ENCODE peak calls at places on chromosomes 13 and 19, in four cellular contexts. One of them, this sample, is unnamed.

GRCh38 chr13:73401769-73402168 is 343.0 kb downstream of the KLF5 start:
- DNase-seq in IMR-90: no peak
- DNase-seq in neuronal stem cell: no peak
- DNase-seq in H1: no peak
- DNase-seq in this sample: no peak

GRCh38 chr19:31613683-31614219 is 264.5 kb upstream of the TSHZ3 start:
- DNase-seq in H1: no peak
- DNase-seq in IMR-90: no peak
- DNase-seq in neuronal stem cell: no peak
- DNase-seq in this sample: no peak

GRCh38 chr13:22915442-22916082 is 265.2 kb upstream of the SGCG start:
- DNase-seq in IMR-90: peak; percentile 17
- DNase-seq in neuronal stem cell: peak; percentile 52
- DNase-seq in H1: peak; percentile 66
- DNase-seq in this sample: peak; percentile 4

GRCh38 chr19:12647490-12648071 is 19.0 kb downstream of the MAN2B1 start:
- DNase-seq in neuronal stem cell: no peak
- DNase-seq in H1: peak; percentile 80
- DNase-seq in IMR-90: no peak
- DNase-seq in this sample: no peak

GRCh38 chr13:79742923-79743322 is 262.0 kb downstream of the NDFIP2 start:
- DNase-seq in IMR-90: no peak
- DNase-seq in H1: no peak
- DNase-seq in neuronal stem cell: no peak
- DNase-seq in this sample: no peak

GRCh38 chr13:20482275-20482761 is 43.3 kb downstream of the CRYL1 start:
- DNase-seq in H1: no peak
- DNase-seq in neuronal stem cell: no peak
- DNase-seq in IMR-90: no peak
- DNase-seq in this sample: no peak

GRCh38 chr13:44140146-44140545 is 233.5 kb upstream of the SERP2 start:
- DNase-seq in IMR-90: no peak
- DNase-seq in H1: no peak
- DNase-seq in neuronal stem cell: no peak
- DNase-seq in this sample: no peak

GRCh38 chr19:16814526-16815100 is 14.6 kb upstream of the SIN3B start:
- DNase-seq in IMR-90: peak; percentile 46
- DNase-seq in H1: no peak
- DNase-seq in neuronal stem cell: no peak
- DNase-seq in this sample: peak; percentile 57

GRCh38 chr13:96214804-96215445 is 125.0 kb downstream of the HS6ST3 start:
- DNase-seq in H1: no peak
- DNase-seq in neuronal stem cell: no peak
- DNase-seq in IMR-90: no peak
- DNase-seq in this sample: no peak

GRCh38 chr19:54875506-54875905 is 1.5 kb downstream of the FCAR start:
- DNase-seq in IMR-90: no peak
- DNase-seq in H1: no peak
- DNase-seq in neuronal stem cell: no peak
- DNase-seq in this sample: no peak

GRCh38 chr19:20250627-20251026 is 83.6 kb downstream of the ZNF486 start:
- DNase-seq in neuronal stem cell: no peak
- DNase-seq in IMR-90: no peak
- DNase-seq in H1: no peak
- DNase-seq in this sample: no peak

GRCh38 chr19:45577111-45577905 is 7.3 kb downstream of the OPA3 start:
- DNase-seq in neuronal stem cell: no peak
- DNase-seq in H1: no peak
- DNase-seq in IMR-90: peak; percentile 95
- DNase-seq in this sample: peak; percentile 93

GRCh38 chr13:113584870-113585671 is 518 bp downstream of the TFDP1 start:
- DNase-seq in H1: no peak
- DNase-seq in neuronal stem cell: no peak
- DNase-seq in IMR-90: no peak
- DNase-seq in this sample: no peak

GRCh38 chr19:42601811-42602443 is 7.2 kb upstream of the CEACAM8 start:
- DNase-seq in neuronal stem cell: no peak
- DNase-seq in IMR-90: peak; percentile 24
- DNase-seq in H1: no peak
- DNase-seq in this sample: no peak

GRCh38 chr19:11538232-11539036 is at the start of gene CNN1:
- DNase-seq in IMR-90: peak; percentile 90
- DNase-seq in neuronal stem cell: no peak
- DNase-seq in H1: peak; percentile 76
- DNase-seq in this sample: peak; percentile 94

GRCh38 chr13:48070942-48071341 is 24.0 kb downstream of the MED4 start:
- DNase-seq in neuronal stem cell: no peak
- DNase-seq in IMR-90: no peak
- DNase-seq in H1: no peak
- DNase-seq in this sample: no peak

DNA sequence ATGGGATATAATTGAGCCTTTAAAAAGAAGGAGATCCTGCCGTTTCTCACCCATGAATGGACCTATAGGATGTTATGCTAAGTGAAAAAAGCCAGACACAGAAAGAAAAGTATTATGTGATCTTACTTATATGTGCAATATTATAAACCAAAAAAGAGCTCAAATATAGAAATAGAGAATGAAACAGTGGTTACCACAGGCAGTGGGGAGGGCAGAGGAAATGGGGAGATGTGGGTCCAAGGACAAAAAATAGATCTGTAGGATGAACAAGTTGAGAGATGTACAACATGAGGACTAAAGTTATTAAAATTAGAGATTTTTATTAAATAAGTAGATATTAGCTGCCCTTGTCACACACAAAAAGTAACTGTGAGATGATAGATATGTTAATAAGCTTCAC is 29.1 kb downstream of the TDRD3 start:
- DNase-seq in neuronal stem cell: no peak
- DNase-seq in IMR-90: no peak
- DNase-seq in H1: no peak
- DNase-seq in this sample: no peak
- H3K27ac ChIP-seq in neuronal stem cell: no peak overlapping the region
- H3K27ac ChIP-seq in IMR-90: no peak overlapping the region
- H3K27ac ChIP-seq in H1: no peak overlapping the region
- H3K27ac ChIP-seq in this sample: no peak overlapping the region

GRCh38 chr13:98577823-98578285 is 947 bp upstream of the STK24 start:
- DNase-seq in neuronal stem cell: peak; percentile 18
- DNase-seq in IMR-90: no peak
- DNase-seq in H1: no peak
- DNase-seq in this sample: no peak
- H2BK120ac ChIP-seq in neuronal stem cell: no peak overlapping the region
- H2BK120ac ChIP-seq in IMR-90: peak overlapping the region; percentile 88
- H2BK120ac ChIP-seq in H1: no peak overlapping the region
- H2BK120ac ChIP-seq in this sample: peak overlapping the region; percentile 98

GRCh38 chr19:50204811-50205675 is 1.6 kb downstream of the MYH14 start:
- DNase-seq in H1: peak; percentile 57
- DNase-seq in IMR-90: no peak
- DNase-seq in neuronal stem cell: peak; percentile 72
- DNase-seq in this sample: no peak
- H3K27ac ChIP-seq in H1: no peak overlapping the region
- H3K27ac ChIP-seq in IMR-90: no peak overlapping the region
- H3K27ac ChIP-seq in neuronal stem cell: no peak overlapping the region
- H3K27ac ChIP-seq in this sample: no peak overlapping the region

DNA sequence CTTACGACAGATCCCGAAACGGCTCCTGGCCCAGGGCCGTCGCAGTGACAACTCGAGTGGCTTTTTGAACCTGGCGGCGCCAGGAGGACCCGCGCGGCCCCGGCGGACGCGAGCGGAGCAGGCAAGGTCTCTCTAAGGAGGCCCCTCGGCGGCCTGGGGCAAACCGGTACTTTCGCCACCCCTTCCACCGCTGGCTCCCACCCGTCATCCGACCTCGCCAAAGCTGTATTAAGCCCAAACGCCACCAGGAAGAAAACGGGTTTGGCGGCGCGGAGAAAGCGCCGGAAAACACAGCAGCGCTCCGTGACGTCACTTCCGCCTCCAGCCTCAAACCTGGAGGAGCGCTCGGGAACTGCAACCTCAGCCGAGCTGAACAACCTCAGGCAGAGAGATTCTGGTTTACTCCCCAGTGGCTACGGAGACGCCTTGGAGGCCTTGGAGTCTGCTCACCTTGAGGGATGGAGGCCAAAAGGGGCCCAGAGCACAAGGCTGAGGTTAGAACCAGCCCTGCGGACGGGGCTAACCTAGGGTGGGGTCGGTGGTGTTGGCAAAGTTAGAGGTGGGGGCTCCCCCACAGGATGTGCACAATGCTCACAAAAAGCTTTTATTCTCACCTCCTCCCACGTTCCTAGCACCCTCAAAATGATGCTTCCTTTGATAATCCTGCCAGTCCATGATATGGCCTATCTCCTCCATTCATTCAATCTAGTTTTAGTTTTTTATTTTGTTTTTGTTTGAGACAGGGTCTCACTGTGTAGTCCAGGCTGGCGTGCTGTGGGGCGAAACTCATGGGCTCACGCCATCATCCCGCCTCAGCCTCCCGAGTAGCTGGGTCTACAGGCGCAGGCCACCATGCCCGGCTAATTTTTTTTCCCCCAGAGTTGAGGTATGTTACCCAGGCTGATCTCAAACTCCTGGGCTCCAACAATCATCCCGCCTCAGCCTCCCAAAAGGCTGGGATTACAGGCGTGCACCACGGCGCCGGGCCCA is at the start of gene ZNF266:
- DNase-seq in neuronal stem cell: peak; percentile 87
- DNase-seq in IMR-90: peak; percentile 90
- DNase-seq in H1: peak; percentile 73
- DNase-seq in this sample: peak; percentile 94
- H2BK120ac ChIP-seq in neuronal stem cell: peak within 1 kb of the TSS; percentile 55
- H2BK120ac ChIP-seq in IMR-90: peak within 1 kb of the TSS; percentile 60
- H2BK120ac ChIP-seq in H1: peak within 1 kb of the TSS; percentile 55
- H2BK120ac ChIP-seq in this sample: no peak within 1 kb of the TSS

GRCh38 chr13:49225358-49226042 is 5.4 kb downstream of the MLNR start:
- DNase-seq in H1: no peak
- DNase-seq in IMR-90: no peak
- DNase-seq in neuronal stem cell: no peak
- DNase-seq in this sample: no peak
- H3K27ac ChIP-seq in H1: no peak overlapping the region
- H3K27ac ChIP-seq in IMR-90: no peak overlapping the region
- H3K27ac ChIP-seq in neuronal stem cell: no peak overlapping the region
- H3K27ac ChIP-seq in this sample: no peak overlapping the region

GRCh38 chr13:106145997-106146864 is 389.2 kb downstream of the EFNB2 start:
- DNase-seq in H1: no peak
- DNase-seq in IMR-90: no peak
- DNase-seq in neuronal stem cell: no peak
- DNase-seq in this sample: no peak
- H2BK120ac ChIP-seq in H1: no peak overlapping the region
- H2BK120ac ChIP-seq in IMR-90: peak overlapping the region; percentile 26
- H2BK120ac ChIP-seq in neuronal stem cell: no peak overlapping the region
- H2BK120ac ChIP-seq in this sample: no peak overlapping the region

DNA sequence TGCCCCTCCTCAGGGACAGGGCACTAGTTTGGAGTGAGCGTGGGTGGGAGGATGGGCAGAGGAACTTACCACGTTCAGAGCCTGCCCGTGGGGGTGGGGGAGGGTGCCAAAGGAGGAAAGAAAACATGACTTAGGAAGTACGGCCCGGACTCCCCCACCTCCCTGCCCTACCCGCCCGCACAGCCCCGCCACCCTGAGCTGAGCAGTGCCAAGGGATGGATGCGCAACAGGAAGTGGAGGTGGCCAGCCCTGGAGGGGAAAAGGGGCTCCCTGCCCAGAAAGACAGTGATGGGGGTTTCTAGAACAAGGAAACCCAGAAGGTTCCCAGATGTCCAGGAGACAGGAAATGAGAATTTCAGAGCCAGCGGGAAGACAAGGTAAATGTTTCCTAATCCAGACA is 6.3 kb downstream of the TEAD2 start:
- DNase-seq in IMR-90: no peak
- DNase-seq in H1: no peak
- DNase-seq in neuronal stem cell: no peak
- DNase-seq in this sample: no peak
- H3K27ac ChIP-seq in IMR-90: no peak overlapping the region
- H3K27ac ChIP-seq in H1: no peak overlapping the region
- H3K27ac ChIP-seq in neuronal stem cell: no peak overlapping the region
- H3K27ac ChIP-seq in this sample: no peak overlapping the region

DNA sequence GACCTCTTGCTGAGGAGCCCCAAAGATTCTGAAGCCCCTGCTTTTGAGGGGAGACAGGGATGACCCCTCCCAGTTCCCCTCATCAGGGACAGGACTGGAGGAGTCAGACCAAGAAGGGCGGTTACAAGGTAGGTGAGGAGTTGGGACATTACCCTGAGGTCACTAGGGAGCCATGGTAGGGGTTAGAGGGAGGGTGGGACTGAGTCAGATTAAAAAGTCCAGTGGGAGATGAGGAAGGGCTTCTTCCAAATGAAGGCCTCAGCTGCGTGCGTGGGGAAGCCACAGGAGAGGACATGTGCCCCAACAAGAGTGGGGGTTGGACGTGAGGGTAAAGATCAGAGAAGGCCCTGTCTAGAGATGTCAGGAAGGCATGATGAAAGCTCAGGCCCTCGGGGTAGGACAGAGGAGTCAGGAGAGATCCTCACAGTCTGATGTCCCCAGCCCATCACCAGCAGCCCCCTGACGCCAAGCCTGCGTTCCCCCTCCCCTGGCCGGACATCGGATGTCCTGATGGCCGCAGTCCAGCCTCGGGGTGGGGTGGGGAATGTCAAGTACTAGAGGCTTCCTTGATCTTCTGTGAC is 6.4 kb upstream of the MFSD12 start:
- DNase-seq in neuronal stem cell: no peak
- DNase-seq in H1: no peak
- DNase-seq in IMR-90: no peak
- DNase-seq in this sample: no peak
- H2BK120ac ChIP-seq in neuronal stem cell: no peak overlapping the region
- H2BK120ac ChIP-seq in H1: no peak overlapping the region
- H2BK120ac ChIP-seq in IMR-90: no peak overlapping the region
- H2BK120ac ChIP-seq in this sample: peak overlapping the region; percentile 35

DNA sequence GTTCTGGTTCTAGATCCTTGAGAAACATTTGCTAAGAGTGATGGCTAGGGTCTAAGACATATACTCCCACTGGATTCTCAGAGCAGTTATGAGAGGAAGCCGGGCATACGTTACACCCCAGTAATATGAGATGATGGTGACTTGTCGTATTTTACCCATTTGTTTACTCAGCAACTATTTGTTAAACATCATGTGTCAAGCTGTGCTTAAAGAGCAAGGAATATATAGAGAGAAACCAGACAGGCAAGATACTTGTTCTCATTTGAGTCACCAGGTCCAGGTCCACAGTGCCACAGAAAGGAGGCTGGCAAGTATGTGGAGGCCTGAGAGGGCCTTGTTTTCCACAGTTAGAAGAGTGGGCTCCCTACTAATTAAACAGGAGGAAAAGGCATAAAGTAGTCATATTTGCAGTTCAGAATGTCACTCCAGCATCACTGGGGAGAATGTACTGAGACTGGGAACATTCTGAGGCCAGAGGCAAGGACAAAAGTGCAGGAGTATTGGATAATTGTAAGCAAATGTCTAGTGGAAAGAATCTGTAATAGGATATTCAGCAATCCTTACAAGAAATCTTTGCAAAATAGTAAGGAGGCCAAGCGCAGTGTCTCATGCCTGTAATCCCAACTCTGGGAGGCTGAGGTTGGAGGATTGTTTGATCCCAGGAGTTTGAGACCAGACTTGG is 142.2 kb downstream of the IRS2 start:
- DNase-seq in IMR-90: no peak
- DNase-seq in H1: no peak
- DNase-seq in neuronal stem cell: no peak
- DNase-seq in this sample: no peak
- H3K27ac ChIP-seq in IMR-90: no peak overlapping the region
- H3K27ac ChIP-seq in H1: no peak overlapping the region
- H3K27ac ChIP-seq in neuronal stem cell: no peak overlapping the region
- H3K27ac ChIP-seq in this sample: no peak overlapping the region

This sample was measured in mesenchymal stem cell.